ENCODE peak calls at places on chromosomes 7 and 10, in nine cellular contexts. One of them, this sample, is unnamed.

GRCh38 chr7:68730871-68731403 is 867.3 kb upstream of the AUTS2 start:
- DNase-seq in CD4-positive, alpha-beta T cell: no peak
- DNase-seq in K562: no peak
- DNase-seq in ovary: no peak
- DNase-seq in H9: no peak
- DNase-seq in GM20000: no peak
- DNase-seq in mucosa of descending colon: no peak
- DNase-seq in astrocyte of the spinal cord: no peak
- DNase-seq in body of pancreas: peak
- DNase-seq in this sample: no peak

GRCh38 chr10:5590816-5591215 is 66.1 kb downstream of the CALML3 start:
- DNase-seq in CD4-positive, alpha-beta T cell: no peak
- DNase-seq in K562: no peak
- DNase-seq in ovary: no peak
- DNase-seq in H9: no peak
- DNase-seq in GM20000: no peak
- DNase-seq in mucosa of descending colon: peak
- DNase-seq in astrocyte of the spinal cord: no peak
- DNase-seq in body of pancreas: no peak
- DNase-seq in this sample: no peak

GRCh38 chr10:119370046-119370770 is 162.8 kb downstream of the GRK5 start:
- DNase-seq in CD4-positive, alpha-beta T cell: no peak
- DNase-seq in K562: no peak
- DNase-seq in ovary: peak
- DNase-seq in H9: no peak
- DNase-seq in GM20000: no peak
- DNase-seq in mucosa of descending colon: no peak
- DNase-seq in astrocyte of the spinal cord: peak
- DNase-seq in body of pancreas: no peak
- DNase-seq in this sample: peak

GRCh38 chr10:18075881-18076280 is 64.3 kb upstream of the CACNB2 start:
- DNase-seq in CD4-positive, alpha-beta T cell: no peak
- DNase-seq in K562: no peak
- DNase-seq in ovary: no peak
- DNase-seq in H9: no peak
- DNase-seq in GM20000: no peak
- DNase-seq in mucosa of descending colon: no peak
- DNase-seq in astrocyte of the spinal cord: no peak
- DNase-seq in body of pancreas: no peak
- DNase-seq in this sample: no peak

GRCh38 chr10:69639291-69640195 is 9.5 kb downstream of the FAM241B start:
- DNase-seq in CD4-positive, alpha-beta T cell: peak
- DNase-seq in K562: peak
- DNase-seq in ovary: peak
- DNase-seq in H9: peak
- DNase-seq in GM20000: peak
- DNase-seq in mucosa of descending colon: peak
- DNase-seq in astrocyte of the spinal cord: peak
- DNase-seq in body of pancreas: peak
- DNase-seq in this sample: peak

GRCh38 chr7:8386926-8387550 is 46.4 kb upstream of the NXPH1 start:
- DNase-seq in CD4-positive, alpha-beta T cell: no peak
- DNase-seq in K562: peak
- DNase-seq in ovary: no peak
- DNase-seq in H9: no peak
- DNase-seq in GM20000: peak
- DNase-seq in mucosa of descending colon: no peak
- DNase-seq in astrocyte of the spinal cord: no peak
- DNase-seq in body of pancreas: no peak
- DNase-seq in this sample: no peak

GRCh38 chr10:71094712-71095390 is 117.5 kb upstream of the UNC5B start:
- DNase-seq in CD4-positive, alpha-beta T cell: no peak
- DNase-seq in K562: no peak
- DNase-seq in ovary: no peak
- DNase-seq in H9: no peak
- DNase-seq in GM20000: peak
- DNase-seq in mucosa of descending colon: no peak
- DNase-seq in astrocyte of the spinal cord: no peak
- DNase-seq in body of pancreas: no peak
- DNase-seq in this sample: no peak

GRCh38 chr10:23351914-23352313 is 7.3 kb upstream of the C10orf67 start:
- DNase-seq in CD4-positive, alpha-beta T cell: no peak
- DNase-seq in K562: no peak
- DNase-seq in ovary: no peak
- DNase-seq in H9: no peak
- DNase-seq in GM20000: no peak
- DNase-seq in mucosa of descending colon: no peak
- DNase-seq in astrocyte of the spinal cord: peak
- DNase-seq in body of pancreas: no peak
- DNase-seq in this sample: no peak

GRCh38 chr7:92674379-92674778 is 84.2 kb upstream of the FAM133B start:
- DNase-seq in CD4-positive, alpha-beta T cell: no peak
- DNase-seq in K562: no peak
- DNase-seq in ovary: no peak
- DNase-seq in H9: no peak
- DNase-seq in GM20000: peak
- DNase-seq in mucosa of descending colon: no peak
- DNase-seq in astrocyte of the spinal cord: no peak
- DNase-seq in body of pancreas: no peak
- DNase-seq in this sample: no peak

GRCh38 chr10:131570716-131571307 is 259.3 kb upstream of the TCERG1L start:
- DNase-seq in CD4-positive, alpha-beta T cell: no peak
- DNase-seq in K562: no peak
- DNase-seq in ovary: no peak
- DNase-seq in H9: no peak
- DNase-seq in GM20000: no peak
- DNase-seq in mucosa of descending colon: no peak
- DNase-seq in astrocyte of the spinal cord: no peak
- DNase-seq in body of pancreas: no peak
- DNase-seq in this sample: no peak

GRCh38 chr10:95706990-95707389 is 13.3 kb upstream of the TCTN3 start:
- DNase-seq in CD4-positive, alpha-beta T cell: no peak
- DNase-seq in K562: no peak
- DNase-seq in ovary: no peak
- DNase-seq in H9: no peak
- DNase-seq in GM20000: no peak
- DNase-seq in mucosa of descending colon: no peak
- DNase-seq in astrocyte of the spinal cord: no peak
- DNase-seq in body of pancreas: no peak
- DNase-seq in this sample: no peak

GRCh38 chr7:143884978-143885559 is 16.9 kb downstream of the TCAF1 start:
- DNase-seq in CD4-positive, alpha-beta T cell: no peak
- DNase-seq in K562: peak
- DNase-seq in ovary: peak
- DNase-seq in H9: peak
- DNase-seq in GM20000: peak
- DNase-seq in mucosa of descending colon: peak
- DNase-seq in astrocyte of the spinal cord: peak
- DNase-seq in body of pancreas: no peak
- DNase-seq in this sample: peak

GRCh38 chr7:27131390-27131819 is 848 bp upstream of the HOXA4 start:
- DNase-seq in CD4-positive, alpha-beta T cell: no peak
- DNase-seq in K562: no peak
- DNase-seq in ovary: no peak
- DNase-seq in H9: no peak
- DNase-seq in GM20000: no peak
- DNase-seq in mucosa of descending colon: no peak
- DNase-seq in astrocyte of the spinal cord: no peak
- DNase-seq in body of pancreas: no peak
- DNase-seq in this sample: no peak

GRCh38 chr7:27132214-27132613 is 1.7 kb upstream of the HOXA4 start:
- DNase-seq in CD4-positive, alpha-beta T cell: no peak
- DNase-seq in K562: no peak
- DNase-seq in ovary: no peak
- DNase-seq in H9: no peak
- DNase-seq in GM20000: no peak
- DNase-seq in mucosa of descending colon: no peak
- DNase-seq in astrocyte of the spinal cord: no peak
- DNase-seq in body of pancreas: no peak
- DNase-seq in this sample: no peak

GRCh38 chr7:27132978-27133377 is 2.4 kb upstream of the HOXA4 start:
- DNase-seq in CD4-positive, alpha-beta T cell: no peak
- DNase-seq in K562: no peak
- DNase-seq in ovary: no peak
- DNase-seq in H9: no peak
- DNase-seq in GM20000: no peak
- DNase-seq in mucosa of descending colon: no peak
- DNase-seq in astrocyte of the spinal cord: no peak
- DNase-seq in body of pancreas: no peak
- DNase-seq in this sample: no peak

GRCh38 chr7:27134392-27134791 is 3.8 kb upstream of the HOXA4 start:
- DNase-seq in CD4-positive, alpha-beta T cell: no peak
- DNase-seq in K562: no peak
- DNase-seq in ovary: no peak
- DNase-seq in H9: no peak
- DNase-seq in GM20000: no peak
- DNase-seq in mucosa of descending colon: no peak
- DNase-seq in astrocyte of the spinal cord: peak
- DNase-seq in body of pancreas: no peak
- DNase-seq in this sample: no peak

GRCh38 chr7:27133409-27134157 is 3.0 kb upstream of the HOXA4 start:
- DNase-seq in CD4-positive, alpha-beta T cell: no peak
- DNase-seq in K562: no peak
- DNase-seq in ovary: no peak
- DNase-seq in H9: no peak
- DNase-seq in GM20000: no peak
- DNase-seq in mucosa of descending colon: peak
- DNase-seq in astrocyte of the spinal cord: no peak
- DNase-seq in body of pancreas: no peak
- DNase-seq in this sample: no peak
- TF ChIP-seq CTCF in CD4-positive, alpha-beta T cell: no peak
- TF ChIP-seq CTCF in K562: no peak
- TF ChIP-seq CTCF in ovary: no peak
- TF ChIP-seq CTCF in H9: no peak
- TF ChIP-seq CTCF in GM20000: no peak
- TF ChIP-seq CTCF in mucosa of descending colon: no peak
- TF ChIP-seq CTCF in astrocyte of the spinal cord: no peak
- TF ChIP-seq CTCF in body of pancreas: no peak
- TF ChIP-seq CTCF in this sample: no peak

DNA sequence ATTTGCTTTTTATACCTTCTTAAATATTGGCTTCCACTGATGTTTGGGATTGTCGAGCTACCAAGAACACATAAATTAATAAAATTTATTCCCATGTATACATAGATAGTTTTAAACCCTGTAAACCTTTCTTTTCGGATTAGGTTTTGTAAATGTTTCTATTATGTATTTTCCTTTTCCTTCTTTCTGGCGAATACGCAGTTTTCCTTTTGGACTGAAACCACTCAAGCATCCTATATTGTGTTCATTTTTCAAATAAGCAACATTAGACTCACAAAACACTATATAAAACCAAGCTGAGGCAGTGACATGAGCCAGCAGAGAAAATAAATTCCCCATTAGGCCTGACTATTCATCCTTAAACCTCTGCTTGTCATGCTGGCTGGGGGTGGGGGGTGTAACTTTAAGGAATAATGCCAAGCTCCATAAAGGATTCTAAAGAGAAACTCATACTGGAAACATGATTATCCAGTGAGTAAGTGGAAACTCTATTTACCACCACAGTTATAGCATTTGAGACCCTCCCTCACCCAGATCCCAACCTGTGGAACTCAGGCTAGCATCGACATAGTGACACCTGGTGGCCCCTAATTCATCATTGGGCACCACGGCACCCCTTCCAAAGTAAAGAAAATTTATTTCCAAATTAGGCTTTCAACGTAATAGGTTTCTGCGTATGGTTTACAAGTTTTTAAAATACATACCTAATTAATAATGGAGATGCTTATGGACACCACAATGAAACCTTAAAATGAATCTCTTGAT is 86.5 kb upstream of the CELF2 start:
- DNase-seq in CD4-positive, alpha-beta T cell: no peak
- DNase-seq in K562: no peak
- DNase-seq in ovary: no peak
- DNase-seq in H9: no peak
- DNase-seq in GM20000: no peak
- DNase-seq in mucosa of descending colon: no peak
- DNase-seq in astrocyte of the spinal cord: no peak
- DNase-seq in body of pancreas: no peak
- DNase-seq in this sample: no peak
- TF ChIP-seq CTCF in CD4-positive, alpha-beta T cell: no peak
- TF ChIP-seq CTCF in K562: no peak
- TF ChIP-seq CTCF in ovary: no peak
- TF ChIP-seq CTCF in H9: peak
- TF ChIP-seq CTCF in GM20000: no peak
- TF ChIP-seq CTCF in mucosa of descending colon: no peak
- TF ChIP-seq CTCF in astrocyte of the spinal cord: no peak
- TF ChIP-seq CTCF in body of pancreas: no peak
- TF ChIP-seq CTCF in this sample: no peak

DNA sequence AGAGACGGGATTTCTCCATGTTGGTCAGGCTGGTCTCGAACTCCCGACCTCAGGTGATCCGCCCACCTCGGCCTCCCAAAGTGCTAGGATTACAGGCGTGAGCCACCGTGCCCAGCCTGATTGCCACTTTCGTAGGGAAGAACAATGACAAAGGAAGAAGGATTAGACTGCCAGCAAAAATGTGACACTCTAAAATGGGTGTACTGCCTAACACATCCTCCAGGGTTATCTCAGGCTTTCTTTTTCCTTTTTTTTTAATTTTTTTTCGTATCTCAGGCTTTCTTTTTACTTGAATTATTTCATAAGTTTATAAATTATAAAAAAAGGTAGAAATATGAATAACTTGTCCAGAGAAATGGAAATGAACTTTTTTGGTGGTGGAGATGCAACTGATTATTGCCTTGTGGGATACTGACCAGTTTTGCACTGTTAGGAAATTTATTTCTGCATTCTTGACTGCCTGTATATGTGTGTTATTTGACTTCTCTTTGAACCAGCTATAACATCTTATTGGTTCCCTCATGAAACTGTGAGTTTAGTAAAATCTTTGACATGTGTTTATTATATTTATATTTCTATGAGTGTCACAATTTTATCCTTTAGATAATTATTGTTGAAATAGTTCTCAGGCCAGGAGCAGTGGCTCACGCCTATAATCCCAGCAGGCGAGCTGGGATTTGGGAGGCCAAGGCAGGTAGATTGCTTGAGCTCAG is 56.8 kb downstream of the XRCC2 start:
- DNase-seq in CD4-positive, alpha-beta T cell: no peak
- DNase-seq in K562: no peak
- DNase-seq in ovary: no peak
- DNase-seq in H9: no peak
- DNase-seq in GM20000: no peak
- DNase-seq in mucosa of descending colon: no peak
- DNase-seq in astrocyte of the spinal cord: no peak
- DNase-seq in body of pancreas: no peak
- DNase-seq in this sample: no peak
- TF ChIP-seq CTCF in CD4-positive, alpha-beta T cell: no peak
- TF ChIP-seq CTCF in K562: peak
- TF ChIP-seq CTCF in ovary: no peak
- TF ChIP-seq CTCF in H9: peak
- TF ChIP-seq CTCF in GM20000: no peak
- TF ChIP-seq CTCF in mucosa of descending colon: no peak
- TF ChIP-seq CTCF in astrocyte of the spinal cord: no peak
- TF ChIP-seq CTCF in body of pancreas: no peak
- TF ChIP-seq CTCF in this sample: peak

DNA sequence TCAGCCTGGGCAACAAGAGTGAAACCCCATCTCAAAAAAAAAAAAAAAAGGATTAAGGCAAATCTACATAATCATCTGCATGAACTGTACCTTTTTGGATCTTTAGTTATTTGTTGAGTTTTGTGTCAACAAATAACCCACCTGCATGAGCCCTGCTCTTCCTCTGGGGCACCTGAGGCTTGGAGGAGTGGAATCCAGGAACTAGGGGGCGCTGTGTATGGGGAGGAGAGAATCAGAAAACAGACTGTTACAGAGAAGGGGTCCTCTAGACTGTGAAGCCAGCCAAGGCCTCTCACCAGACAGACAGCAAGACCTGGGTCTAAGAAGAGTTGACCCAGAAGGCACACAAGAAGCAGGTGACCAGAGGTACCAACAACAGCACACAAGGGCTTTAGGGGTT is 682.8 kb upstream of the NRP1 start:
- DNase-seq in CD4-positive, alpha-beta T cell: no peak
- DNase-seq in K562: peak
- DNase-seq in ovary: no peak
- DNase-seq in H9: peak
- DNase-seq in GM20000: no peak
- DNase-seq in mucosa of descending colon: no peak
- DNase-seq in astrocyte of the spinal cord: no peak
- DNase-seq in body of pancreas: no peak
- DNase-seq in this sample: no peak
- TF ChIP-seq CTCF in CD4-positive, alpha-beta T cell: no peak
- TF ChIP-seq CTCF in K562: no peak
- TF ChIP-seq CTCF in ovary: no peak
- TF ChIP-seq CTCF in H9: peak
- TF ChIP-seq CTCF in GM20000: no peak
- TF ChIP-seq CTCF in mucosa of descending colon: no peak
- TF ChIP-seq CTCF in astrocyte of the spinal cord: no peak
- TF ChIP-seq CTCF in body of pancreas: no peak
- TF ChIP-seq CTCF in this sample: peak